ENCODE peak calls at places on chromosomes 3 and 15, in four cellular contexts. S, L, P and M are unnamed samples.

GRCh38 chr3:135097276-135097946 is 302.4 kb downstream of the EPHB1 start:
- DNase-seq in L (no peak), P (no peak), S (no peak), M (no peak)

GRCh38 chr3:29683306-29683993 is 402.6 kb downstream of the RBMS3 start:
- DNase-seq in L (no peak), S (peak; percentile 68), P (peak; percentile 43), M (no peak)

GRCh38 chr15:94840794-94841587 is 609.6 kb downstream of the MCTP2 start:
- DNase-seq in P (no peak), L (no peak), S (peak; percentile 0), M (no peak)

GRCh38 chr3:195711813-195712534 is 8.8 kb upstream of the MUC20 start:
- DNase-seq in L (no peak), P (no peak), S (no peak), M (no peak)

GRCh38 chr3:28117598-28117997 is 123.8 kb upstream of the CMC1 start:
- DNase-seq in L (no peak), S (no peak), P (no peak), M (peak; percentile 36)

GRCh38 chr3:113912551-113913246 is 35.1 kb upstream of the ZDHHC23 start:
- DNase-seq in L (no peak), S (peak; percentile 77), P (peak; percentile 85), M (peak; percentile 69)

GRCh38 chr15:70356062-70356860 is 258.5 kb upstream of the TLE3 start:
- DNase-seq in L (no peak), S (no peak), P (no peak), M (no peak)

GRCh38 chr3:68032219-68032618 is 377.8 kb upstream of the SUCLG2 start:
- DNase-seq in S (no peak), P (no peak), L (no peak), M (no peak)

GRCh38 chr3:45612918-45613602 is 18.5 kb downstream of the LIMD1 start:
- DNase-seq in P (no peak), S (peak; percentile 23), L (no peak), M (no peak)

GRCh38 chr3:182609575-182610156 is 183.6 kb upstream of the ATP11B start:
- DNase-seq in L (no peak), P (no peak), S (no peak), M (no peak)

GRCh38 chr3:77563012-77563411 is 523.1 kb downstream of the ROBO2 start:
- DNase-seq in P (no peak), S (no peak), L (no peak), M (no peak)

GRCh38 chr15:90402230-90402629 is 14.2 kb downstream of the IQGAP1 start:
- DNase-seq in L (no peak), S (peak; percentile 85), P (no peak), M (no peak)

GRCh38 chr15:25408929-25409328 is 29.9 kb downstream of the UBE3A start:
- DNase-seq in P (no peak), L (no peak), S (no peak), M (no peak)

GRCh38 chr3:146650691-146651090 is 45.5 kb upstream of the PLSCR5 start:
- DNase-seq in P (no peak), S (no peak), L (no peak), M (no peak)

GRCh38 chr15:91022075-91022831 is at the start of gene VPS33B:
- DNase-seq in L (peak; percentile 68), P (peak; percentile 96), S (peak; percentile 80), M (peak; percentile 92)

GRCh38 chr15:40461958-40462357 is 8.8 kb upstream of the CHST14 start:
- DNase-seq in L (no peak), P (no peak), S (no peak), M (no peak)

GRCh38 chr3:127588675-127589577 is 1.6 kb downstream of the TPRA1 start:
- DNase-seq in P (no peak), S (peak; percentile 72), L (no peak), M (peak; percentile 42)

GRCh38 chr3:75951941-75952340 is 166.6 kb upstream of the ZNF717 start:
- DNase-seq in S (peak; percentile 4), P (no peak), L (no peak), M (no peak)

GRCh38 chr3:187880438-187880837 is 135.2 kb upstream of the BCL6 start:
- DNase-seq in L (no peak), S (peak; percentile 30), P (no peak), M (no peak)

GRCh38 chr15:74400915-74401757 is 32.6 kb downstream of the SEMA7A start:
- DNase-seq in S (no peak), L (no peak), P (no peak), M (no peak)

GRCh38 chr15:80455668-80456442 is 51.7 kb downstream of the ARNT2 start:
- DNase-seq in S (peak; percentile 97), P (peak; percentile 71), L (no peak), M (peak; percentile 60)

GRCh38 chr3:126987596-126987995 is 4.7 kb downstream of the PLXNA1 start:
- DNase-seq in S (no peak), L (no peak), P (no peak), M (no peak)

GRCh38 chr15:39230205-39230916 is 350.5 kb upstream of the THBS1 start:
- DNase-seq in S (no peak), L (no peak), P (no peak), M (no peak)

GRCh38 chr15:68183886-68184285 is 21.2 kb downstream of the CALML4 start:
- DNase-seq in P (no peak), S (peak; percentile 41), L (no peak), M (no peak)

GRCh38 chr15:70526221-70526973 is 237.0 kb downstream of the UACA start:
- DNase-seq in L (no peak), S (peak; percentile 31), P (no peak), M (peak; percentile 13)

GRCh38 chr3:123791898-123792297 is 92.2 kb downstream of the MYLK start:
- DNase-seq in P (no peak), L (no peak), S (peak; percentile 56), M (no peak)

GRCh38 chr3:119731545-119732343 is 28.9 kb downstream of the CFAP91 start:
- DNase-seq in L (no peak), P (no peak), S (peak; percentile 30), M (no peak)

GRCh38 chr3:127690823-127691452 is 18.2 kb downstream of the ABTB1 start:
- DNase-seq in L (no peak), S (peak; percentile 70), P (peak; percentile 88), M (peak; percentile 89)

GRCh38 chr15:40925863-40926658 is 3.1 kb upstream of the DLL4 start:
- DNase-seq in L (no peak), P (peak; percentile 60), S (no peak), M (peak; percentile 70)

GRCh38 chr15:72796515-72797337 is 13.2 kb upstream of the ADPGK start:
- DNase-seq in P (peak; percentile 63), L (no peak), S (peak; percentile 16), M (peak; percentile 69)

GRCh38 chr3:100400424-100400781 is 486 bp downstream of the TOMM70 start:
- DNase-seq in P (peak; percentile 22), L (no peak), S (peak; percentile 17), M (no peak)

GRCh38 chr15:95995375-95996168 is 334.9 kb upstream of the NR2F2 start:
- DNase-seq in P (no peak), L (no peak), S (peak; percentile 47), M (no peak)

GRCh38 chr3:127183931-127184869 is 8.7 kb upstream of the PRR23E start:
- DNase-seq in P (peak; percentile 20), S (no peak), L (no peak), M (no peak)

GRCh38 chr3:99950921-99951320 is 133.3 kb downstream of the CMSS1 start:
- DNase-seq in S (no peak), P (no peak), L (no peak), M (no peak)

GRCh38 chr3:121649645-121650044 is 11.1 kb downstream of the HCLS1 start:
- DNase-seq in S (peak; percentile 22), P (no peak), L (no peak), M (no peak)

GRCh38 chr15:99015677-99016568 is 8.3 kb upstream of the PGPEP1L start:
- DNase-seq in L (no peak), P (peak; percentile 57), S (no peak), M (peak; percentile 55)

GRCh38 chr3:12158387-12159226 is at the start of gene TIMP4:
- DNase-seq in S (peak; percentile 28), P (peak; percentile 83), L (peak; percentile 36), M (peak; percentile 63)

GRCh38 chr3:171269557-171269956 is 190.6 kb downstream of the TNIK start:
- DNase-seq in L (no peak), S (no peak), P (no peak), M (no peak)

GRCh38 chr3:57784089-57784735 is 28.1 kb downstream of the SLMAP start:
- DNase-seq in L (no peak), S (no peak), P (no peak), M (no peak)

GRCh38 chr3:160049038-160049437 is 60.4 kb downstream of the IL12A start:
- DNase-seq in S (no peak), P (no peak), L (no peak), M (no peak)
- H4K5ac ChIP-seq in S (no peak overlapping the region), P (no peak overlapping the region), L (no peak overlapping the region), M (no peak overlapping the region)

DNA sequence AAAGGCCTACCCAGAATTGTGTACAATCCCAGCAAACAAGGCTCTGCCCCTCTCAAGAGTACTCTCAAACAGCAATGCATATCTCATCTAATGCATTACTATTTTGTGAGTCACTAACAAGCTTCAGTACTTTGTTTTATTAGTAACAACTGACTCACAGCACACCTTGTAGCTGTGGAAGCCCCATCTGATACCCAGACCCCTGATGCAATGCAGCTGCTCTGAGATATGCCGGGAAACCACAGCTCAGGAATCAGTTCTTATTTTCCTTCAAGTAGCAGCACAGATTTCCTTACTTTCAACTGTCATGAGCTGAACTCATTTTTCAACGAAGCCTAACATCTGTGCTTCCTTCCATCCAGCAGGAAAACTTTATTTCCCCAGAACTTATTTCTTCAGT is 37.8 kb downstream of the CCNL1 start:
- DNase-seq in S (peak; percentile 99), P (no peak), L (no peak), M (no peak)
- H4K5ac ChIP-seq in S (no peak overlapping the region), P (no peak overlapping the region), L (no peak overlapping the region), M (no peak overlapping the region)

GRCh38 chr3:48226959-48227358 is 3.7 kb downstream of the CAMP start:
- DNase-seq in S (no peak), L (no peak), P (no peak), M (no peak)
- H4K5ac ChIP-seq in S (no peak overlapping the region), L (no peak overlapping the region), P (no peak overlapping the region), M (no peak overlapping the region)

GRCh38 chr15:41930867-41931222 is 37.0 kb upstream of the SPTBN5 start:
- DNase-seq in P (no peak), S (no peak), L (no peak), M (no peak)

GRCh38 chr15:41932511-41932910 is 38.7 kb upstream of the SPTBN5 start:
- DNase-seq in P (no peak), L (no peak), S (no peak), M (peak; percentile 17)

GRCh38 chr15:41932939-41933725 is 39.2 kb downstream of the EHD4 start:
- DNase-seq in L (no peak), S (no peak), P (peak; percentile 27), M (peak; percentile 23)

GRCh38 chr15:41933771-41934170 is 38.6 kb downstream of the EHD4 start:
- DNase-seq in P (no peak), L (no peak), S (peak; percentile 41), M (peak; percentile 24)

GRCh38 chr15:41932101-41932500 is 38.2 kb upstream of the SPTBN5 start:
- DNase-seq in S (no peak), L (no peak), P (no peak), M (no peak)
- H4K5ac ChIP-seq in S (no peak overlapping the region), L (no peak overlapping the region), P (no peak overlapping the region), M (no peak overlapping the region)

GRCh38 chr3:112456147-112456546 is 43.1 kb downstream of the BTLA start:
- DNase-seq in S (no peak), L (no peak), P (no peak), M (no peak)
- H4K5ac ChIP-seq in S (no peak overlapping the region), L (no peak overlapping the region), P (no peak overlapping the region), M (no peak overlapping the region)